ENCODE peak calls at places on chromosomes 3 and 15, in nine cellular contexts. F is breast epithelium; X is spleen; M is naive thymus-derived CD4-positive, alpha-beta T cell; H is ascending aorta; T is mammary epithelial cell; L is upper lobe of right lung; Z is PC-9; R is HL-60. J is an unnamed sample. For H3K27me3, the result is how much of the 10 kb centered on the place peaks cover.

GRCh38 chr3:114108137-114108536 is 51.6 kb downstream of the QTRT2 start:
- DNase-seq in L (no peak), H (no peak), F (no peak), T (no peak), R (no peak), Z (no peak), M (no peak), X (no peak), J (no peak)

GRCh38 chr3:94011208-94011842 is 17.1 kb downstream of the STX19 start:
- DNase-seq in H (no peak), Z (no peak), T (no peak), F (no peak), X (no peak), L (no peak), M (no peak), R (no peak), J (no peak)

GRCh38 chr3:16148783-16149182 is 25.7 kb upstream of the GALNT15 start:
- DNase-seq in H (peak), Z (no peak), F (no peak), T (no peak), R (no peak), L (no peak), M (no peak), X (no peak), J (no peak)

GRCh38 chr15:99016680-99017321 is 9.2 kb upstream of the PGPEP1L start:
- DNase-seq in M (no peak), T (peak), H (no peak), Z (peak), F (no peak), X (no peak), R (no peak), L (no peak), J (no peak)

GRCh38 chr15:89575656-89576416 is 567 bp downstream of the TICRR start:
- DNase-seq in M (no peak), H (peak), X (no peak), R (no peak), L (no peak), T (peak), Z (no peak), F (no peak), J (no peak)

GRCh38 chr3:113697192-113698090 is 999 bp upstream of the USF3 start:
- DNase-seq in T (peak), M (no peak), L (no peak), H (no peak), R (no peak), Z (no peak), F (no peak), X (peak), J (no peak)

GRCh38 chr3:18351823-18352744 is 73.1 kb downstream of the SATB1 start:
- DNase-seq in M (no peak), H (no peak), T (no peak), F (peak), Z (no peak), L (no peak), R (no peak), X (no peak), J (no peak)

GRCh38 chr3:58989173-58989572 is 60.7 kb downstream of the CFAP20DC start:
- DNase-seq in L (no peak), H (no peak), F (no peak), T (peak), Z (no peak), M (no peak), X (no peak), R (no peak), J (no peak)

GRCh38 chr3:24981309-24981708 is 446.8 kb upstream of the RARB start:
- DNase-seq in L (no peak), H (no peak), X (no peak), F (no peak), M (no peak), R (no peak), T (no peak), Z (no peak), J (no peak)

GRCh38 chr3:107284570-107284969 is 92.7 kb upstream of the CCDC54 start:
- DNase-seq in R (no peak), M (no peak), F (no peak), X (no peak), L (no peak), Z (no peak), T (peak), H (no peak), J (no peak)

GRCh38 chr15:94107652-94108051 is 123.7 kb upstream of the MCTP2 start:
- DNase-seq in T (no peak), Z (no peak), R (no peak), X (no peak), H (no peak), M (no peak), L (no peak), F (no peak), J (no peak)

GRCh38 chr3:4580346-4581019 is 87.3 kb downstream of the ITPR1 start:
- DNase-seq in H (no peak), L (no peak), R (no peak), F (no peak), T (no peak), M (no peak), Z (no peak), X (no peak), J (no peak)

GRCh38 chr3:71076361-71076997 is 507.0 kb downstream of the FOXP1 start:
- DNase-seq in M (no peak), R (no peak), T (no peak), X (no peak), H (no peak), F (no peak), Z (no peak), L (no peak), J (no peak)

GRCh38 chr3:172698650-172699049 is 12.2 kb downstream of the NCEH1 start:
- DNase-seq in F (no peak), H (no peak), R (no peak), T (no peak), L (peak), Z (no peak), M (no peak), X (no peak), J (no peak)

GRCh38 chr3:160842021-160843005 is 86.3 kb downstream of the PPM1L start:
- DNase-seq in L (no peak), X (no peak), R (no peak), F (no peak), T (no peak), M (no peak), H (no peak), Z (no peak), J (no peak)

GRCh38 chr3:50294492-50295403 is 2.5 kb upstream of the IFRD2 start:
- DNase-seq in H (no peak), Z (no peak), T (no peak), X (no peak), L (peak), F (no peak), R (no peak), M (no peak), J (no peak)
- H3K27ac ChIP-seq in H (no peak), Z (no peak), T (no peak), X (no peak), L (no peak), F (no peak), R (no peak), M (no peak), J (no peak)

DNA sequence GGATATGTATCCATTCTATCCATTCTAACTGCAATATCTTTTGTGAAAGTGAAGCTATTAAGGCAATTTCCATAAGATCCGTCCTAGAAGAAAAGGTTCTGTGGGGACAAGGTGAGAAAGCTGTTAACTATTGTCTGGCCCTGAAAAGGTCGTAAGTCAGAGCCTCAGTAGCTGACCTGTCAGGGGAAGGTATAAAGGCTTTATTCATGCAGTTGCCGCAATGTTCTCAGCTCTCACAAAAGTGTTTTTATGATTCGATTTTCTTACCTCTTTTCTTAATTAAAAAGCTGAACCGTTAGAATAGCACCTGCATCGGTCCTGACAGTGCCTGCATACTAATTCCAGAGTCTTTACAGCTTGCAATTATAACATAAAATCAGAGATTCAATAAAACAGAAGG is 24.7 kb downstream of the ZIC4 start:
- DNase-seq in T (no peak), X (no peak), H (no peak), F (no peak), R (no peak), Z (no peak), M (no peak), L (no peak), J (no peak)
- H3K27me3 ChIP-seq in T (half or more), X (under half), H (under half), F (half or more), R (half or more), Z (under half), M (under half), L (half or more), J (under half)

GRCh38 chr15:58332676-58333400 is 99.0 kb upstream of the LIPC start:
- DNase-seq in X (no peak), R (no peak), T (peak), Z (peak), M (no peak), F (no peak), L (no peak), H (no peak), J (no peak)
- H3K4me3 ChIP-seq in X (no peak), R (no peak), T (no peak), Z (no peak), M (no peak), F (no peak), L (no peak), H (no peak), J (no peak)

DNA sequence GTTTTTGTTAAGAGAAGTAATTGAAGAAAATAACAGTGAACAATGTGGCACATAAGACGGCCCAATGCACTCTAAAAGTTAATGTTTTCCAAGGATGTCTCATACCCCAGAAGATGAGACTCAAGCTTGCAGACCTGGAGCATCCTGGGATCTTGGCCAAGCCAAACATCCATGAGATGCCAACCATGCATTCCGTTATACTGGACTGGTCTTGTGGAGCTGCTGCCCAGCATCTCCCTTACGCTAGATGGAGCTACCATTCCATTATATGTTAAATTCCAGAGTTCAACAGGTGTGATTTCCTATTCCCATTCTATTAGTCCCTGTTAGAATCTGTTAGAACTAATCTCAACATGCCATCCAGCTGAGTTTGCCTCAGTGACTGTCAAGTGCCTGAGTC is 181.8 kb downstream of the PDCD6IP start:
- DNase-seq in X (no peak), L (no peak), Z (no peak), T (peak), F (no peak), H (no peak), R (no peak), M (no peak), J (no peak)
- H3K27ac ChIP-seq in X (no peak), L (no peak), Z (no peak), T (no peak), F (no peak), H (no peak), R (no peak), M (no peak), J (no peak)

GRCh38 chr3:13277130-13277783 is 142.9 kb downstream of the NUP210 start:
- DNase-seq in R (no peak), T (peak), H (no peak), Z (no peak), F (no peak), L (peak), M (no peak), X (peak), J (no peak)
- H3K27me3 ChIP-seq in R (under half), T (under half), H (under half), Z (under half), F (under half), L (under half), M (under half), X (under half), J (under half)